ENCODE peak calls at places on chromosomes 13 and 19, in eight cellular contexts. H is stimulated activated CD8-positive, alpha-beta memory T cell treated with anti-CD3 and anti-CD28 coated beads, Interleukin-7, amount 100 ng/mL, for 4 hours; R is posterior vena cava; X is choroid plexus epithelial cell; J is psoas muscle; O is NCI-H748 treated with DMSO at 0.1 percent for 48 hours; Z is endothelial cell; W is esophagus muscularis mucosa. M is an unnamed sample.

GRCh38 chr13:50474094-50474654 is 369.3 kb downstream of the DLEU7 start:
- DNase-seq in Z (no peak), R (no peak), H (no peak), W (no peak), X (no peak), O (no peak), J (no peak), M (peak)

GRCh38 chr13:28324181-28324789 is 170.6 kb downstream of the FLT1 start:
- DNase-seq in W (no peak), J (no peak), Z (peak), O (peak), R (no peak), X (peak), H (peak), M (peak)

GRCh38 chr13:112693831-112694497 is 4.1 kb downstream of the ATP11A start:
- DNase-seq in J (no peak), H (no peak), O (no peak), W (no peak), R (peak), X (peak), Z (no peak), M (no peak)

GRCh38 chr19:8451885-8452284 is 7.1 kb downstream of the HNRNPM start:
- DNase-seq in W (no peak), R (no peak), J (no peak), X (peak), Z (no peak), H (no peak), O (no peak), M (no peak)

GRCh38 chr19:5891938-5892771 is 11.4 kb downstream of the NDUFA11 start:
- DNase-seq in R (no peak), X (peak), J (no peak), H (no peak), O (peak), W (no peak), Z (peak), M (peak)

GRCh38 chr19:46296722-46297431 is at the start of gene HIF3A:
- DNase-seq in R (no peak), J (no peak), W (no peak), Z (peak), O (peak), H (no peak), X (peak), M (peak)

GRCh38 chr13:80040219-80040976 is 300.5 kb downstream of the SPRY2 start:
- DNase-seq in O (no peak), R (no peak), H (no peak), W (no peak), J (no peak), Z (no peak), X (peak), M (no peak)

GRCh38 chr19:56538761-56539263 is at the start of gene ZFP28:
- DNase-seq in R (no peak), H (no peak), O (peak), Z (no peak), J (peak), W (peak), X (no peak), M (peak)

GRCh38 chr19:6577410-6578125 is 13.4 kb downstream of the CD70 start:
- DNase-seq in X (no peak), R (no peak), W (no peak), H (no peak), J (no peak), Z (no peak), O (no peak), M (no peak)

GRCh38 chr13:91493442-91493841 is 95.0 kb downstream of the GPC5 start:
- DNase-seq in H (no peak), X (no peak), R (no peak), J (no peak), O (no peak), Z (no peak), W (no peak), M (no peak)

GRCh38 chr13:40539954-40540706 is 126.3 kb downstream of the FOXO1 start:
- DNase-seq in J (no peak), O (no peak), R (no peak), H (no peak), Z (no peak), X (peak), W (no peak), M (no peak)

GRCh38 chr19:17931532-17932191 is 1.2 kb upstream of the CCDC124 start:
- DNase-seq in O (no peak), H (no peak), Z (no peak), W (no peak), R (no peak), X (no peak), J (no peak), M (no peak)

GRCh38 chr19:39362682-39363657 is 20.7 kb downstream of the SAMD4B start:
- DNase-seq in X (peak), O (no peak), R (no peak), J (no peak), W (no peak), H (no peak), Z (no peak), M (no peak)

GRCh38 chr19:29860492-29860891 is 48.7 kb downstream of the CCNE1 start:
- DNase-seq in J (no peak), Z (no peak), O (no peak), R (peak), X (no peak), W (no peak), H (no peak), M (no peak)

GRCh38 chr19:10766681-10767201 is 48.9 kb downstream of the DNM2 start:
- DNase-seq in J (no peak), W (no peak), O (no peak), R (no peak), H (no peak), Z (no peak), X (peak), M (no peak)

GRCh38 chr13:40790232-40790631 is 821 bp downstream of the SLC25A15 start:
- DNase-seq in W (no peak), O (no peak), Z (no peak), R (no peak), H (no peak), X (peak), J (no peak), M (no peak)

GRCh38 chr19:53131732-53132131 is 978 bp downstream of the ZNF415 start:
- DNase-seq in O (no peak), W (no peak), J (no peak), X (no peak), H (no peak), R (no peak), Z (no peak), M (no peak)

M was measured in NCI-H1417.